ENCODE peak calls at places on chromosomes 16 and 17, in eight cellular contexts. W is CD4-positive, CD25-positive, alpha-beta regulatory T cell; D is NCI-H524; P is stimulated activated CD8-positive, alpha-beta memory T cell treated with anti-CD3 and anti-CD28 coated beads, Interleukin-2, amount 100 ng/mL, for 48 hours; U is activated gamma-delta T cell treated with Interleukin-2 at 50 U/mL for 16 hours; N is HL-60; C is NCI-H1105; J is activated CD4-positive, alpha-beta T cell treated with anti-CD3 and anti-CD28 coated beads, Interleukin-2, amount 50 U/mL, for 1 hour. V is an unnamed sample.
A peak's percentile ranks its signal among the peaks of the same experiment; 100 is the strongest.

GRCh38 chr17:17754719-17755686 is 73.7 kb downstream of the RAI1 start:
- DNase-seq in W (no peak), J (no peak), N (no peak), C (no peak), P (no peak), U (no peak), D (no peak), V (no peak)

GRCh38 chr17:60759756-60760155 is 82.1 kb downstream of the BCAS3 start:
- DNase-seq in J (no peak), U (no peak), D (no peak), P (no peak), N (no peak), C (no peak), W (no peak), V (no peak)

GRCh38 chr17:65362826-65363225 is 198.6 kb downstream of the AXIN2 start:
- DNase-seq in N (no peak), W (no peak), U (no peak), C (no peak), D (no peak), P (no peak), J (no peak), V (no peak)

GRCh38 chr17:38554430-38555350 is 51.1 kb downstream of the SRCIN1 start:
- DNase-seq in J (no peak), C (peak; percentile 73), P (no peak), D (no peak), N (peak; percentile 26), U (no peak), W (no peak), V (no peak)

GRCh38 chr16:87688876-87689815 is 76.6 kb downstream of the KLHDC4 start:
- DNase-seq in P (no peak), U (no peak), D (no peak), C (no peak), W (no peak), N (no peak), J (no peak), V (no peak)

GRCh38 chr16:56950881-56951771 is 10.6 kb upstream of the CETP start:
- DNase-seq in U (peak; percentile 52), J (peak; percentile 44), W (peak; percentile 71), P (peak; percentile 45), D (peak; percentile 40), N (peak; percentile 74), C (no peak), V (peak; percentile 65)

GRCh38 chr16:12600536-12601256 is 203.0 kb downstream of the CPPED1 start:
- DNase-seq in C (no peak), U (no peak), D (no peak), N (no peak), W (no peak), J (no peak), P (no peak), V (no peak)

GRCh38 chr17:45791935-45792334 is 7.8 kb downstream of the CRHR1 start:
- DNase-seq in C (peak; percentile 74), W (no peak), D (no peak), N (no peak), J (no peak), U (no peak), P (no peak), V (no peak)

GRCh38 chr16:63361032-63361624 is 1324.9 kb upstream of the CDH8 start:
- DNase-seq in N (peak; percentile 7), U (no peak), W (peak; percentile 33), D (peak; percentile 69), P (no peak), C (no peak), J (no peak), V (no peak)

GRCh38 chr17:17985555-17985954 is 12.9 kb downstream of the DRC3 start:
- DNase-seq in J (no peak), D (no peak), P (no peak), U (no peak), C (no peak), W (peak; percentile 17), N (no peak), V (no peak)

GRCh38 chr16:29312835-29313558 is 93.5 kb downstream of the NPIPB11 start:
- DNase-seq in U (no peak), P (no peak), D (no peak), C (no peak), J (no peak), N (no peak), W (no peak), V (no peak)

GRCh38 chr17:51118330-51119195 is 2.1 kb downstream of the SPAG9 start:
- DNase-seq in U (no peak), N (peak; percentile 58), P (no peak), W (no peak), C (peak; percentile 87), J (no peak), D (peak; percentile 86), V (no peak)

GRCh38 chr17:71099003-71099710 is 929.8 kb downstream of the KCNJ2 start:
- DNase-seq in W (no peak), U (no peak), P (no peak), D (no peak), C (no peak), N (no peak), J (no peak), V (no peak)

GRCh38 chr16:19348578-19349315 is 63.2 kb downstream of the CLEC19A start:
- DNase-seq in C (no peak), W (no peak), P (no peak), N (no peak), D (peak; percentile 65), J (no peak), U (no peak), V (no peak)

GRCh38 chr17:627051-627450 is 87.6 kb downstream of the VPS53 start:
- DNase-seq in P (no peak), C (no peak), U (no peak), N (no peak), J (no peak), W (no peak), D (no peak), V (no peak)

GRCh38 chr16:83768976-83769375 is 38.8 kb upstream of the HSBP1 start:
- DNase-seq in N (no peak), U (no peak), W (no peak), C (no peak), P (no peak), D (no peak), J (no peak), V (no peak)

GRCh38 chr17:39195568-39196160 is 1.8 kb downstream of the CACNB1 start:
- DNase-seq in C (no peak), P (no peak), W (peak; percentile 27), D (no peak), U (peak; percentile 33), N (no peak), J (no peak), V (no peak)

GRCh38 chr17:78224226-78225087 is 7.0 kb upstream of the TMEM235 start:
- DNase-seq in C (no peak), U (no peak), P (no peak), D (peak; percentile 88), J (no peak), N (no peak), W (no peak), V (no peak)

GRCh38 chr17:9291912-9292562 is 270.7 kb downstream of the NTN1 start:
- DNase-seq in N (no peak), W (peak; percentile 29), P (peak; percentile 35), D (no peak), U (peak; percentile 7), J (peak; percentile 27), C (no peak), V (peak; percentile 14)

GRCh38 chr17:77332981-77333685 is 192.4 kb downstream of the SEC14L1 start:
- DNase-seq in C (no peak), U (peak; percentile 5), J (no peak), N (no peak), W (peak; percentile 50), P (no peak), D (no peak), V (no peak)

GRCh38 chr17:50681260-50682200 is 26.2 kb downstream of the ANKRD40 start:
- DNase-seq in D (peak; percentile 49), N (peak; percentile 30), U (no peak), C (no peak), J (no peak), P (no peak), W (peak; percentile 35), V (no peak)

GRCh38 chr16:23496826-23497542 is 13.3 kb downstream of the GGA2 start:
- DNase-seq in U (no peak), W (peak; percentile 30), J (no peak), P (no peak), D (no peak), N (no peak), C (no peak), V (no peak)

GRCh38 chr17:13337864-13338371 is 263.8 kb downstream of the HS3ST3A1 start:
- DNase-seq in N (peak; percentile 0), D (no peak), W (peak; percentile 44), C (peak; percentile 67), U (no peak), P (no peak), J (no peak), V (no peak)

GRCh38 chr16:976389-976931 is 5.1 kb upstream of the SOX8 start:
- DNase-seq in N (no peak), D (peak; percentile 38), W (no peak), J (peak; percentile 35), C (no peak), U (no peak), P (no peak), V (no peak)

GRCh38 chr17:44209786-44210341 is 9.6 kb downstream of the UBTF start:
- DNase-seq in W (peak; percentile 41), C (no peak), J (no peak), U (no peak), N (peak; percentile 75), D (no peak), P (no peak), V (no peak)

GRCh38 chr17:44211281-44212265 is 7.9 kb downstream of the UBTF start:
- DNase-seq in P (no peak), N (no peak), W (no peak), C (no peak), D (no peak), U (no peak), J (no peak), V (no peak)

GRCh38 chr16:70152578-70153302 is 20.8 kb upstream of the CLEC18C start:
- DNase-seq in W (no peak), U (no peak), N (no peak), P (no peak), J (no peak), C (no peak), D (no peak), V (no peak)